ENCODE peak calls at places on chromosome 22, in five cellular contexts. H is dorsolateral prefrontal cortex, R is pancreas, Q is retinal pigment epithelial cell, W is body of pancreas. X is an unnamed sample.

GRCh38 chr22:24753919-24754318 is 20.6 kb downstream of the PIWIL3 start:
- DNase-seq in R (no peak), Q (no peak), W (no peak), H (no peak), X (no peak)

GRCh38 chr22:49202226-49202625 is 625.4 kb downstream of the BRD1 start:
- DNase-seq in W (no peak), Q (no peak), H (no peak), R (peak; percentile 18), X (no peak)

GRCh38 chr22:47604563-47604962 is 842.1 kb downstream of the TBC1D22A start:
- DNase-seq in Q (no peak), W (no peak), H (no peak), R (no peak), X (no peak)

GRCh38 chr22:24067587-24068376 is 56.7 kb downstream of the CABIN1 start:
- DNase-seq in Q (no peak), H (no peak), W (peak; percentile 68), R (no peak), X (peak; percentile 76)

GRCh38 chr22:23531283-23531921 is 48.7 kb downstream of the IGLL1 start:
- DNase-seq in R (peak; percentile 65), Q (no peak), W (no peak), H (no peak), X (peak; percentile 50)

GRCh38 chr22:36457688-36458450 is 23.6 kb downstream of the TXN2 start:
- DNase-seq in W (peak; percentile 66), Q (no peak), H (no peak), R (no peak), X (no peak)

GRCh38 chr22:30178180-30179126 is 68.1 kb downstream of the LIF start:
- DNase-seq in W (peak; percentile 31), H (no peak), Q (no peak), R (no peak), X (no peak)

GRCh38 chr22:17085277-17086091 is 684 bp downstream of the IL17RA start:
- DNase-seq in H (no peak), R (peak; percentile 82), Q (no peak), W (peak; percentile 50), X (peak; percentile 69)

GRCh38 chr22:35322126-35322525 is 22.4 kb downstream of the TOM1 start:
- DNase-seq in W (no peak), R (no peak), Q (no peak), H (no peak), X (no peak)

GRCh38 chr22:31723699-31724098 is 26.2 kb downstream of the PRR14L start:
- DNase-seq in W (no peak), R (no peak), Q (no peak), H (no peak), X (no peak)

GRCh38 chr22:40340044-40340443 is 6.3 kb upstream of the ADSL start:
- DNase-seq in R (no peak), H (no peak), Q (no peak), W (no peak), X (no peak)

GRCh38 chr22:30190619-30191018 is 55.9 kb downstream of the LIF start:
- DNase-seq in W (no peak), H (no peak), R (no peak), Q (no peak), X (no peak)

GRCh38 chr22:30325724-30326703 is 727 bp downstream of the TBC1D10A start:
- DNase-seq in W (peak; percentile 47), Q (no peak), H (no peak), R (peak; percentile 78), X (no peak)

DNA sequence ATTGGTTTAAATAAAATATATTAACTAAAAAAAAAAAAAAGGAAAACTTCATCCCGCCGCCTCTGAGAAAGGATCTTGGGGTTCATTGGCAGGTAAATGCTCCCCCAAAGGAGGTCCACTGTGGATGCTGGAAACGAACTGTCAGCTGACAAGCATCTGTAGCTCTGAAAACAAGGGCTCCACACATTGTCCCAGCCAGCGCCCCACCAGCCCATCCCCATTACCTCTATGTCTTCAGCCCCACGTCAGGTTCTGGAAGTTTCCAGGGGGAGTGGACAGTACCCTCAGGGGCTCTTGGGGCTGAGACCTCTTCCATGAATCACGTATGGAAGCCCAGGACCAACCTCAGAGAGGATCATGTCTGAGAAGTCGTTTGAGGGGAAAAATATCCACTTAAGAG is 66.4 kb upstream of the WNT7B start:
- DNase-seq in W (no peak), Q (no peak), H (no peak), R (no peak), X (no peak)
- H3K4me3 ChIP-seq in W (no peak overlapping the region), Q (no peak overlapping the region), H (peak overlapping the region; percentile 62), R (no peak overlapping the region), X (peak overlapping the region; percentile 60)

DNA sequence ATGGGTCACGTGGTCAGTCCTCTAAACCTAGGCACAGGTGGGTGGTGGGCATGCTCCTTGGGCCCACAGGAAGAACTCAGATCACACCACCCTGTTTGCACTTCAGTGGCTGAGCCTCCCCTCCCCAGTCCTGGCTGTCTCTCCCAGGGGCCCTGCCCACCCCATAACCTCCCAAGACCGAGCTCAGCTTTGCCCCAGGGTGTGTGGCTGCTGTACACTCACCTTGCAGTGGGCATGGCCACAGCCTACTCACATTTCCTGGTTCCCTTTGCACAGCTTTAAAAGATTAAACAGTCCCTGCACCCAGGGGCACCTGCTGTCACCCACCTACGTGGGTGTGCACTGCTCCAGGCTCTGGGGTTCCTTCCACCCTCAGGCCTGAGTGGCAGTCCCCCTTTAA is 13.8 kb downstream of the TRIOBP start:
- DNase-seq in H (no peak), R (no peak), W (no peak), Q (no peak), X (no peak)
- TF ChIP-seq CTCF in H (no peak), R (no peak), W (no peak), Q (no peak), X (no peak)

GRCh38 chr22:38467438-38467903 is 425 bp upstream of the KDELR3 start:
- DNase-seq in Q (no peak), R (peak; percentile 58), W (peak; percentile 16), H (no peak), X (peak; percentile 49)
- H3K4me3 ChIP-seq in Q (peak overlapping the region; percentile 44), R (peak overlapping the region; percentile 45), W (no peak overlapping the region), H (peak overlapping the region; percentile 53), X (peak overlapping the region; percentile 50)

GRCh38 chr22:50326959-50327710 is at the start of gene DENND6B:
- DNase-seq in H (peak; percentile 76), R (peak; percentile 93), W (peak; percentile 89), Q (no peak), X (peak; percentile 83)
- TF ChIP-seq CTCF in H (peak; percentile 55), R (no peak), W (peak; percentile 35), Q (no peak), X (peak; percentile 91)

GRCh38 chr22:41915783-41916493 is 1.1 kb upstream of the SHISA8 start:
- DNase-seq in Q (no peak), W (no peak), H (no peak), R (no peak), X (no peak)
- H3K4me3 ChIP-seq in Q (no peak overlapping the region), W (no peak overlapping the region), H (no peak overlapping the region), R (no peak overlapping the region), X (no peak overlapping the region)

DNA sequence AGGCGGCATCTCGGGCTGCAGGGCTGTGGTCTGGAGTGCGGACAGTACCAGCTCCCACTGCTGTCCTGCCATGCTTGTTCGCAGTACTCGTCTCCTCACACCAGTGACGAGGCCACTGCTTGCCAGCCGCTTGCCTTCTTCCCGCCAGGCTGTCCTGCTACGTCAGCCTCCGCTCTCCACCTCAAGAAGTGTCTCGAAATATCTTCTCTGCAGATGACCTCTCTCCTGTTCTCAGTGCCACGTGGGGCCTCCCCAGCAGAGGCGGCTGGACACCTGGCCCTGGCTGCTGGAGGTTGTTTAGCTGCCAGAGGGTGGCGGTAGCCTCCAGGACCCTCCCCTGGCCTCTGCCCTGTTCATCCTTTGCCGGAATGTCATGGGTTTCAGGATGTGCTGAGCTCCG is 3.1 kb upstream of the CCDC188 start:
- DNase-seq in H (no peak), Q (no peak), W (no peak), R (no peak), X (no peak)
- TF ChIP-seq CTCF in H (no peak), Q (no peak), W (no peak), R (no peak), X (no peak)

X was measured in right lobe of liver.